ENCODE peak calls at places on chromosomes 6 and 20, in ten cellular contexts. One of them, this sample, is unnamed.

GRCh38 chr6:67394254-67394653 is 1240.8 kb upstream of the ADGRB3 start:
- DNase-seq in activated CD4-positive, alpha-beta T cell treated with anti-CD3 and anti-CD28 coated beads, Interleukin-2, amount 50 U/mL, for 24 hours: no peak
- DNase-seq in GM12892: no peak
- DNase-seq in OCI-M1: no peak
- DNase-seq in pancreas: no peak
- DNase-seq in immature natural killer cell: no peak
- DNase-seq in ureter: no peak
- DNase-seq in memory B cell: no peak
- DNase-seq in astrocyte of the spinal cord: no peak
- DNase-seq in right atrium auricular region: no peak
- DNase-seq in this sample: no peak

GRCh38 chr20:47117325-47117724 is 222.7 kb downstream of the EYA2 start:
- DNase-seq in activated CD4-positive, alpha-beta T cell treated with anti-CD3 and anti-CD28 coated beads, Interleukin-2, amount 50 U/mL, for 24 hours: no peak
- DNase-seq in GM12892: no peak
- DNase-seq in OCI-M1: no peak
- DNase-seq in pancreas: no peak
- DNase-seq in immature natural killer cell: no peak
- DNase-seq in ureter: no peak
- DNase-seq in memory B cell: no peak
- DNase-seq in astrocyte of the spinal cord: peak
- DNase-seq in right atrium auricular region: no peak
- DNase-seq in this sample: no peak

GRCh38 chr6:56593801-56594318 is 48.8 kb downstream of the DST start:
- DNase-seq in activated CD4-positive, alpha-beta T cell treated with anti-CD3 and anti-CD28 coated beads, Interleukin-2, amount 50 U/mL, for 24 hours: peak
- DNase-seq in GM12892: peak
- DNase-seq in OCI-M1: no peak
- DNase-seq in pancreas: no peak
- DNase-seq in immature natural killer cell: no peak
- DNase-seq in ureter: no peak
- DNase-seq in memory B cell: peak
- DNase-seq in astrocyte of the spinal cord: no peak
- DNase-seq in right atrium auricular region: no peak
- DNase-seq in this sample: peak

GRCh38 chr6:158002951-158003853 is 21.5 kb downstream of the SYNJ2 start:
- DNase-seq in activated CD4-positive, alpha-beta T cell treated with anti-CD3 and anti-CD28 coated beads, Interleukin-2, amount 50 U/mL, for 24 hours: no peak
- DNase-seq in GM12892: no peak
- DNase-seq in OCI-M1: peak
- DNase-seq in pancreas: no peak
- DNase-seq in immature natural killer cell: no peak
- DNase-seq in ureter: no peak
- DNase-seq in memory B cell: no peak
- DNase-seq in astrocyte of the spinal cord: peak
- DNase-seq in right atrium auricular region: peak
- DNase-seq in this sample: no peak

GRCh38 chr20:24045621-24046020 is 57.0 kb upstream of the GGTLC1 start:
- DNase-seq in activated CD4-positive, alpha-beta T cell treated with anti-CD3 and anti-CD28 coated beads, Interleukin-2, amount 50 U/mL, for 24 hours: peak
- DNase-seq in GM12892: no peak
- DNase-seq in OCI-M1: no peak
- DNase-seq in pancreas: no peak
- DNase-seq in immature natural killer cell: no peak
- DNase-seq in ureter: no peak
- DNase-seq in memory B cell: no peak
- DNase-seq in astrocyte of the spinal cord: no peak
- DNase-seq in right atrium auricular region: no peak
- DNase-seq in this sample: no peak

GRCh38 chr6:35485402-35485877 is 11.4 kb downstream of the TEAD3 start:
- DNase-seq in activated CD4-positive, alpha-beta T cell treated with anti-CD3 and anti-CD28 coated beads, Interleukin-2, amount 50 U/mL, for 24 hours: no peak
- DNase-seq in GM12892: no peak
- DNase-seq in OCI-M1: no peak
- DNase-seq in pancreas: no peak
- DNase-seq in immature natural killer cell: no peak
- DNase-seq in ureter: no peak
- DNase-seq in memory B cell: no peak
- DNase-seq in astrocyte of the spinal cord: no peak
- DNase-seq in right atrium auricular region: no peak
- DNase-seq in this sample: no peak

GRCh38 chr6:168001037-168001348 is 3.5 kb downstream of the KIF25 start:
- DNase-seq in activated CD4-positive, alpha-beta T cell treated with anti-CD3 and anti-CD28 coated beads, Interleukin-2, amount 50 U/mL, for 24 hours: no peak
- DNase-seq in GM12892: no peak
- DNase-seq in OCI-M1: no peak
- DNase-seq in pancreas: no peak
- DNase-seq in immature natural killer cell: no peak
- DNase-seq in ureter: no peak
- DNase-seq in memory B cell: no peak
- DNase-seq in astrocyte of the spinal cord: no peak
- DNase-seq in right atrium auricular region: no peak
- DNase-seq in this sample: no peak

GRCh38 chr20:1883986-1884385 is 11.2 kb upstream of the SIRPA start:
- DNase-seq in activated CD4-positive, alpha-beta T cell treated with anti-CD3 and anti-CD28 coated beads, Interleukin-2, amount 50 U/mL, for 24 hours: no peak
- DNase-seq in GM12892: no peak
- DNase-seq in OCI-M1: no peak
- DNase-seq in pancreas: no peak
- DNase-seq in immature natural killer cell: no peak
- DNase-seq in ureter: no peak
- DNase-seq in memory B cell: no peak
- DNase-seq in astrocyte of the spinal cord: no peak
- DNase-seq in right atrium auricular region: no peak
- DNase-seq in this sample: no peak

GRCh38 chr6:105566503-105566902 is 163.6 kb upstream of the PREP start:
- DNase-seq in activated CD4-positive, alpha-beta T cell treated with anti-CD3 and anti-CD28 coated beads, Interleukin-2, amount 50 U/mL, for 24 hours: no peak
- DNase-seq in GM12892: no peak
- DNase-seq in OCI-M1: no peak
- DNase-seq in pancreas: no peak
- DNase-seq in immature natural killer cell: no peak
- DNase-seq in ureter: no peak
- DNase-seq in memory B cell: no peak
- DNase-seq in astrocyte of the spinal cord: peak
- DNase-seq in right atrium auricular region: no peak
- DNase-seq in this sample: no peak

GRCh38 chr20:24475356-24475755 is 5.9 kb downstream of the SYNDIG1 start:
- DNase-seq in activated CD4-positive, alpha-beta T cell treated with anti-CD3 and anti-CD28 coated beads, Interleukin-2, amount 50 U/mL, for 24 hours: no peak
- DNase-seq in GM12892: no peak
- DNase-seq in OCI-M1: no peak
- DNase-seq in pancreas: no peak
- DNase-seq in immature natural killer cell: no peak
- DNase-seq in ureter: no peak
- DNase-seq in memory B cell: no peak
- DNase-seq in astrocyte of the spinal cord: no peak
- DNase-seq in right atrium auricular region: no peak
- DNase-seq in this sample: no peak

GRCh38 chr20:4167261-4168004 is 152.1 kb upstream of the RNF24 start:
- DNase-seq in activated CD4-positive, alpha-beta T cell treated with anti-CD3 and anti-CD28 coated beads, Interleukin-2, amount 50 U/mL, for 24 hours: no peak
- DNase-seq in GM12892: no peak
- DNase-seq in OCI-M1: no peak
- DNase-seq in pancreas: no peak
- DNase-seq in immature natural killer cell: no peak
- DNase-seq in ureter: no peak
- DNase-seq in memory B cell: no peak
- DNase-seq in astrocyte of the spinal cord: peak
- DNase-seq in right atrium auricular region: no peak
- DNase-seq in this sample: no peak

GRCh38 chr20:9422335-9422734 is 92.1 kb upstream of the LAMP5 start:
- DNase-seq in activated CD4-positive, alpha-beta T cell treated with anti-CD3 and anti-CD28 coated beads, Interleukin-2, amount 50 U/mL, for 24 hours: no peak
- DNase-seq in GM12892: no peak
- DNase-seq in OCI-M1: no peak
- DNase-seq in pancreas: no peak
- DNase-seq in immature natural killer cell: no peak
- DNase-seq in ureter: no peak
- DNase-seq in memory B cell: no peak
- DNase-seq in astrocyte of the spinal cord: peak
- DNase-seq in right atrium auricular region: no peak
- DNase-seq in this sample: no peak

GRCh38 chr20:7879883-7880282 is 60.4 kb downstream of the HAO1 start:
- DNase-seq in activated CD4-positive, alpha-beta T cell treated with anti-CD3 and anti-CD28 coated beads, Interleukin-2, amount 50 U/mL, for 24 hours: no peak
- DNase-seq in GM12892: no peak
- DNase-seq in OCI-M1: peak
- DNase-seq in pancreas: no peak
- DNase-seq in immature natural killer cell: no peak
- DNase-seq in ureter: no peak
- DNase-seq in memory B cell: no peak
- DNase-seq in astrocyte of the spinal cord: peak
- DNase-seq in right atrium auricular region: no peak
- DNase-seq in this sample: no peak

GRCh38 chr6:23269436-23269835 is 700.1 kb downstream of the HDGFL1 start:
- DNase-seq in activated CD4-positive, alpha-beta T cell treated with anti-CD3 and anti-CD28 coated beads, Interleukin-2, amount 50 U/mL, for 24 hours: no peak
- DNase-seq in GM12892: no peak
- DNase-seq in OCI-M1: peak
- DNase-seq in pancreas: no peak
- DNase-seq in immature natural killer cell: no peak
- DNase-seq in ureter: no peak
- DNase-seq in memory B cell: no peak
- DNase-seq in astrocyte of the spinal cord: no peak
- DNase-seq in right atrium auricular region: no peak
- DNase-seq in this sample: no peak

GRCh38 chr20:57779401-57780003 is 69.7 kb upstream of the PMEPA1 start:
- DNase-seq in activated CD4-positive, alpha-beta T cell treated with anti-CD3 and anti-CD28 coated beads, Interleukin-2, amount 50 U/mL, for 24 hours: no peak
- DNase-seq in GM12892: no peak
- DNase-seq in OCI-M1: no peak
- DNase-seq in pancreas: no peak
- DNase-seq in immature natural killer cell: no peak
- DNase-seq in ureter: no peak
- DNase-seq in memory B cell: no peak
- DNase-seq in astrocyte of the spinal cord: no peak
- DNase-seq in right atrium auricular region: no peak
- DNase-seq in this sample: no peak